ENCODE peak calls at places on chromosomes 4 and X, in ten cellular contexts. U, P, X, Q, Y, O, M, F, T and H are unnamed samples. For H3K4me1, the result is how much of the 10 kb centered on the place peaks cover.

GRCh38 chr4:144712775-144713174 is 66.8 kb downstream of the HHIP start:
- DNase-seq in U (no peak), P (no peak), X (no peak), Q (no peak), Y (no peak), O (no peak), M (no peak), F (no peak), T (no peak), H (no peak)

GRCh38 chr4:183350317-183351071 is 28.3 kb upstream of the CLDN24 start:
- DNase-seq in U (no peak), P (no peak), X (no peak), Q (no peak), Y (no peak), O (no peak), M (no peak), F (no peak), T (peak), H (no peak)

GRCh38 chr4:107939307-107939706 is 8.0 kb downstream of the CYP2U1 start:
- DNase-seq in U (no peak), P (no peak), X (no peak), Q (no peak), Y (no peak), O (no peak), M (no peak), F (no peak), T (no peak), H (no peak)

GRCh38 chr4:153705743-153706468 is 21.8 kb downstream of the TLR2 start:
- DNase-seq in U (no peak), P (no peak), X (no peak), Q (peak), Y (no peak), O (no peak), M (no peak), F (no peak), T (no peak), H (no peak)

GRCh38 chrX:3317191-3317718 is 29.2 kb downstream of the MXRA5 start:
- DNase-seq in U (no peak), P (no peak), X (no peak), Q (no peak), Y (no peak), O (no peak), M (no peak), F (no peak), T (no peak), H (no peak)

GRCh38 chr4:138192113-138192512 is 50.0 kb downstream of the SLC7A11 start:
- DNase-seq in U (no peak), P (no peak), X (no peak), Q (no peak), Y (no peak), O (no peak), M (no peak), F (no peak), T (no peak), H (no peak)

GRCh38 chr4:133275246-133275645 is 126.2 kb downstream of the PCDH10 start:
- DNase-seq in U (no peak), P (no peak), X (no peak), Q (no peak), Y (no peak), O (no peak), M (no peak), F (no peak), T (no peak), H (no peak)

GRCh38 chr4:186878203-186878800 is 154.6 kb upstream of the FAT1 start:
- DNase-seq in U (no peak), P (no peak), X (no peak), Q (no peak), Y (no peak), O (no peak), M (no peak), F (no peak), T (no peak), H (no peak)

GRCh38 chr4:183158062-183158461 is 59.0 kb downstream of the WWC2 start:
- DNase-seq in U (no peak), P (no peak), X (no peak), Q (no peak), Y (no peak), O (no peak), M (no peak), F (no peak), T (no peak), H (no peak)

DNA sequence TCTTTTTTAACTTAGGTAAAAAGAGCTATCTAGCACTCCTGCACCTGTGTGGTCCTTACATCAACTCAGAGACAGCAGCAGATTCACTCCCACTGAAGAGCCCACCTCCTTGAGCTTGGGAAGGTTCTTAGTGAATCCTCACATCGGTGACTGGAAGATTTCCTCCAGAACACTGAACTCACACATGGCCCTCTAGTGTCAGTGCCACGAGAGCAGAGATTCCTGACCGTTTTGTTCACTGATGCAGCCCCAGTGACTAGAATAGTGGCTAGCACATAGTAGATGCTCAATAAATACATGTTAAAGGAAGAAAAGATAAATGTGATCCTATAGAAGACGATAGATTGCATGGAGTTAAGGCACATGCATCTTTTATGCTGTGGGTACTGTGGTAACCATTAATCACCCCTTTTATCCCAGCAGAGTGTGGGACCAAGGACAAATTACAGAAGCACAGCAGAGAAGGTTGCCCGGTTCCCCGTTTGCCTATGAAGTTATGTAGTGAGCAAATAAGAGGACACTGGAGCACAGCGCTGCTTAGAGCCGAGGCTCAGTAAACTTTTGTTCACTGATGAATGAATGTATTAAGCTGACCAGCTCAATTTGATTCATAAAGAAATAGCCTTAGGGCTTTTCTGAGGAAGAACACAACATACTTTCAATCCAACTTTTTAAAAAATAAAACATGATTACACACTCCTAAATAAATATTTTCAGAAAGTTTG is 8.7 kb downstream of the GASK1B start:
- DNase-seq in U (no peak), P (no peak), X (no peak), Q (no peak), Y (no peak), O (no peak), M (no peak), F (no peak), T (no peak), H (no peak)
- H3K4me1 ChIP-seq in U (under half), P (under half), X (under half), Q (under half), Y (half or more), O (under half), M (under half), F (under half), T (under half), H (under half)

GRCh38 chr4:28832445-28832844 is 1887.7 kb upstream of the PCDH7 start:
- DNase-seq in U (no peak), P (no peak), X (no peak), Q (no peak), Y (no peak), O (no peak), M (no peak), F (no peak), T (no peak), H (no peak)
- H3K4me1 ChIP-seq in U (under half), P (under half), X (under half), Q (under half), Y (under half), O (under half), M (under half), F (under half), T (under half), H (under half)

DNA sequence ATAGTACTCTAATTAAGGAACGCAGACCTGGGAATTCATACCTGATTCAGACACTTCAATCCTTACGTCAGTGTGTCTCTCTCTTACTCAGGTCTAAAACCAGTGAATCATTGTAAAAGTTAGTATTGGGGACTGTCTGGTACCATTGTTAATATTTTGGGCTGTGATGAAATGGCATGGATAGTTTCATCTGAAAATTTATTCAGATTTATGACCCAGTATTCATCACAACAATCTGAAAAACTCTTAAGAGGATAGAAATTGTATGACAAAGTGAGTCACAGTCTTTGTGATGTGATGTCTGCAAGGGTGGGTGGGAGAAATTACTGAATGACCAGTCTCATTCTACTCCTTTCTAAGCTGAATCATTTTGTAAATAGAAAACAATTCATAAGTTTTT is 10.3 kb downstream of the FGF2 start:
- DNase-seq in U (no peak), P (no peak), X (no peak), Q (no peak), Y (no peak), O (no peak), M (no peak), F (no peak), T (no peak), H (no peak)
- H3K4me1 ChIP-seq in U (under half), P (under half), X (under half), Q (under half), Y (half or more), O (under half), M (under half), F (under half), T (under half), H (under half)

DNA sequence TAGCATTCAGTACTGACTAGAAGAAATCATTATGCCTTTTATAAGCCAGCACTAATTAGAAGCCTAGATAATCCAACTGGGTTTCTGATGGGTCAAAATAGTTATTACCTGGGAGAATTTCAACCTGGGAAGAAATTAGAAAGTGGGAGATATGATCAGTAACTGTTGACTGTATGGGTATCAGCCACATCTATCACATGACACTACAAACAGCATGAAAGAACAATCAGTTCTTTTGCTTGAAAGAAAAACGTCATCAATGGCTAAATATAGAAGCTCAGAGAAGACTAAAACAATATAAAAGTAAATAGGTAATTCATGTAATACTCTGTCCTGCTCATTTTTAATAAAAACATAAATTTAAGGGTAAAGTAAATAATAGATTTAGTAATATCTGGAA is 145.1 kb downstream of the CAMK2D start:
- DNase-seq in U (no peak), P (no peak), X (no peak), Q (no peak), Y (no peak), O (no peak), M (no peak), F (no peak), T (no peak), H (no peak)
- H3K4me1 ChIP-seq in U (under half), P (under half), X (under half), Q (half or more), Y (half or more), O (under half), M (under half), F (half or more), T (under half), H (under half)

GRCh38 chrX:112808651-112809050 is 32.0 kb downstream of the AMOT start:
- DNase-seq in U (no peak), P (no peak), X (no peak), Q (no peak), Y (no peak), O (no peak), M (no peak), F (no peak), T (no peak), H (no peak)
- H3K4me1 ChIP-seq in U (under half), P (under half), X (under half), Q (under half), Y (under half), O (under half), M (under half), F (under half), T (under half), H (under half)

GRCh38 chrX:19761554-19762295 is 125.7 kb downstream of the SH3KBP1 start:
- DNase-seq in U (no peak), P (no peak), X (no peak), Q (no peak), Y (no peak), O (no peak), M (no peak), F (no peak), T (no peak), H (no peak)
- H3K4me1 ChIP-seq in U (under half), P (under half), X (under half), Q (half or more), Y (under half), O (under half), M (under half), F (under half), T (under half), H (under half)

GRCh38 chr4:148435654-148436406 is 6.4 kb downstream of the NR3C2 start:
- DNase-seq in U (no peak), P (no peak), X (no peak), Q (no peak), Y (no peak), O (no peak), M (no peak), F (peak), T (no peak), H (no peak)

GRCh38 chr4:148434075-148434773 is 8.0 kb downstream of the NR3C2 start:
- DNase-seq in U (no peak), P (no peak), X (no peak), Q (no peak), Y (no peak), O (no peak), M (no peak), F (no peak), T (no peak), H (no peak)

GRCh38 chr4:148426643-148427042 is 15.6 kb downstream of the NR3C2 start:
- DNase-seq in U (no peak), P (no peak), X (no peak), Q (no peak), Y (no peak), O (no peak), M (no peak), F (no peak), T (no peak), H (no peak)

GRCh38 chr4:148430847-148431246 is 11.4 kb downstream of the NR3C2 start:
- DNase-seq in U (no peak), P (no peak), X (no peak), Q (no peak), Y (no peak), O (no peak), M (no peak), F (no peak), T (no peak), H (no peak)

DNA sequence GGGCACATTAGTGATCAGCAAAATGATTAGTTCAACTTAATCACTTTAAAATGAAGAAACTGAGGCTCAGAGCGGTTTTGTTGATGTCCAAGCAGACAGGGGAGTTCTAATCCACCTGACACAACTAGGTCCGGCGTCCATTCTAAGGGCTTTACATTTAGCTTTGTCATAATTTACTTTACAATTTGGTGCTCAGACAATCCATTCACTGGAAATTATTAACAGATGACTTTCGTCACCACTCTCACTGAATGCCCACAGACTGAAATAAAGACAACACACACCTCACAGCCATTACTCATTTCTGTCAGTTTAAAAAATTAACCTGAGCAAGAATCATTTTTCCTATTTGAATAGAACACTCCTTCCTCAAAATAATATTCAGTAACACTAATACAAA is 10.8 kb downstream of the NR3C2 start:
- DNase-seq in U (no peak), P (peak), X (no peak), Q (no peak), Y (no peak), O (no peak), M (no peak), F (no peak), T (no peak), H (no peak)
- H3K4me1 ChIP-seq in U (under half), P (under half), X (under half), Q (under half), Y (under half), O (under half), M (under half), F (under half), T (under half), H (under half)

GRCh38 chr4:140095694-140096482 is 58.1 kb downstream of the MAML3 start:
- DNase-seq in U (peak), P (peak), X (peak), Q (peak), Y (no peak), O (no peak), M (peak), F (peak), T (peak), H (no peak)

GRCh38 chr4:140094701-140095420 is 59.1 kb downstream of the MAML3 start:
- DNase-seq in U (peak), P (peak), X (peak), Q (no peak), Y (peak), O (no peak), M (peak), F (peak), T (peak), H (peak)

GRCh38 chr4:140097572-140097971 is 56.4 kb downstream of the MAML3 start:
- DNase-seq in U (no peak), P (no peak), X (no peak), Q (no peak), Y (no peak), O (no peak), M (no peak), F (no peak), T (no peak), H (no peak)

GRCh38 chr4:140096921-140097320 is 57.1 kb downstream of the MAML3 start:
- DNase-seq in U (no peak), P (no peak), X (no peak), Q (peak), Y (no peak), O (no peak), M (no peak), F (no peak), T (no peak), H (no peak)

GRCh38 chr4:140096483-140096861 is 57.5 kb downstream of the MAML3 start:
- DNase-seq in U (no peak), P (no peak), X (no peak), Q (no peak), Y (no peak), O (no peak), M (no peak), F (no peak), T (no peak), H (no peak)
- H3K4me1 ChIP-seq in U (half or more), P (half or more), X (under half), Q (under half), Y (half or more), O (under half), M (under half), F (half or more), T (under half), H (half or more)

DNA sequence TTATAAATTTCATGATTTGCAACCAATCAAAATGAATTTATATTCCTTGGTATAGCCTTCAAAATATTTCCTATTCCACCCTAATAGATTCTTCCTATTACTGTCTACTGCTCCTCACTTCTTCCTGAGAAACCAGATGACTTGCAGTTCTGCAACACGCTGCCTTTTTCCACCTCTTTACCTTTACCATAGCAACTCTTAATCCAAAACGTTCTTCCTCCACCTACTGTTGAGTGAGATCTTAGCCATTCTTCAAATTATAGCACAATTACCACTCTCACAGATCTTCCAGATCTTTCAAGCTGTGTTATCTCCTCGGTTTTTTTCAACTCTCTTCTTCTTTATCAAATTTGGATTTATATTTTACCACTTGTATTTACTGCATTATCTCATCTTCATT is 289.8 kb downstream of the ADGRL3 start:
- DNase-seq in U (no peak), P (no peak), X (no peak), Q (no peak), Y (no peak), O (no peak), M (no peak), F (no peak), T (no peak), H (no peak)
- H3K4me1 ChIP-seq in U (under half), P (under half), X (under half), Q (under half), Y (under half), O (under half), M (under half), F (under half), T (under half), H (under half)

GRCh38 chr4:6908397-6909112 is 1.1 kb upstream of the TBC1D14 start:
- DNase-seq in U (no peak), P (peak), X (no peak), Q (no peak), Y (no peak), O (no peak), M (no peak), F (no peak), T (no peak), H (no peak)

GRCh38 chr4:6905501-6905900 is 4.1 kb upstream of the TBC1D14 start:
- DNase-seq in U (no peak), P (no peak), X (no peak), Q (no peak), Y (no peak), O (no peak), M (peak), F (no peak), T (peak), H (no peak)

GRCh38 chr4:6907658-6908191 is 1.9 kb upstream of the TBC1D14 start:
- DNase-seq in U (peak), P (peak), X (no peak), Q (peak), Y (no peak), O (peak), M (peak), F (no peak), T (no peak), H (peak)

GRCh38 chr4:6909113-6909969 is at the start of gene TBC1D14:
- DNase-seq in U (peak), P (peak), X (peak), Q (peak), Y (peak), O (peak), M (peak), F (peak), T (peak), H (peak)

DNA sequence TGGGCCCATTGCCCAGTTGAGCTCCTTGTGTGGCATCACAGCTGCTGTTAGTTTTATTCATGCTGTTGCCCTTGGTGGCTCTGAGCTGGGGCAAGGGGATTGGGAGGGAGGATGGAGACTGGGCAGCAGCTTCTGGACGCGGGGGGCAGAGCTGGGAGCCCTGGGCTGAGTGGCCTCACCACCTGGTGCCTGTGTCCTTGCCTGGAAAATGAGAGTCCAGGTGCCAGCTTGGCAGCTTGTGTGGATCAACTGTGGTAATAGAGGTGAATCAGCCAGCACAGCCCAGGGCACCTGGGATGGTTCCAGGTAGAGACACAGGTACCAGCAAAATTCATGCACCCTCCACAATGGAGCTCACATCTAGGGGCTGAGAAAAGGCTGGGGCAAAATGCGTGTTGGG is 3.6 kb upstream of the TBC1D14 start:
- DNase-seq in U (no peak), P (no peak), X (peak), Q (no peak), Y (no peak), O (no peak), M (peak), F (no peak), T (no peak), H (no peak)
- H3K4me1 ChIP-seq in U (under half), P (under half), X (under half), Q (under half), Y (under half), O (under half), M (under half), F (under half), T (under half), H (under half)